ENCODE peak calls at places on chromosome 6, in ten cellular contexts. K is IMR-90, Z is uterus, J is aorta, Y is left lung, X is heart left ventricle, B is AG04450, N is upper lobe of right lung, V is psoas muscle, I is tibial nerve. H is an unnamed sample.
A peak's percentile ranks its signal among the peaks of the same experiment; 100 is the strongest.

GRCh38 chr6:148329568-148330299 is 12.9 kb upstream of the SASH1 start:
- DNase-seq in K (peak; percentile 89), Z (no peak), J (no peak), Y (no peak), X (no peak), B (peak; percentile 45), N (no peak), V (no peak), I (no peak), H (no peak)

GRCh38 chr6:108222504-108222903 is 38.3 kb downstream of the SNX3 start:
- DNase-seq in K (peak; percentile 43), Z (no peak), J (no peak), Y (no peak), X (no peak), B (peak; percentile 3), N (no peak), V (no peak), I (no peak), H (no peak)

GRCh38 chr6:10535198-10535597 is 14.0 kb downstream of the GCNT2 start:
- DNase-seq in K (no peak), Z (no peak), J (no peak), Y (no peak), X (no peak), B (no peak), N (no peak), V (no peak), I (no peak), H (no peak)

GRCh38 chr6:116596815-116597214 is 19.5 kb upstream of the RSPH4A start:
- DNase-seq in K (peak; percentile 42), Z (no peak), J (no peak), Y (no peak), X (no peak), B (no peak), N (no peak), V (no peak), I (no peak), H (no peak)

GRCh38 chr6:144617231-144618199 is 332.4 kb downstream of the UTRN start:
- DNase-seq in K (no peak), Z (no peak), J (no peak), Y (no peak), X (no peak), B (no peak), N (no peak), V (no peak), I (no peak), H (no peak)

GRCh38 chr6:14217728-14218637 is 100.4 kb downstream of the CD83 start:
- DNase-seq in K (peak; percentile 11), Z (no peak), J (no peak), Y (peak; percentile 37), X (no peak), B (no peak), N (peak; percentile 73), V (no peak), I (no peak), H (no peak)

GRCh38 chr6:168150551-168151444 is 71.8 kb upstream of the FRMD1 start:
- DNase-seq in K (no peak), Z (no peak), J (no peak), Y (no peak), X (no peak), B (no peak), N (peak; percentile 69), V (no peak), I (no peak), H (no peak)

GRCh38 chr6:25257686-25258348 is 21.4 kb upstream of the CARMIL1 start:
- DNase-seq in K (no peak), Z (no peak), J (no peak), Y (no peak), X (no peak), B (no peak), N (no peak), V (no peak), I (no peak), H (no peak)

GRCh38 chr6:149012040-149012545 is 265.3 kb downstream of the UST start:
- DNase-seq in K (peak; percentile 100), Z (no peak), J (no peak), Y (no peak), X (no peak), B (peak; percentile 97), N (no peak), V (no peak), I (no peak), H (no peak)

GRCh38 chr6:13013681-13014550 is 297.3 kb downstream of the PHACTR1 start:
- DNase-seq in K (no peak), Z (no peak), J (no peak), Y (no peak), X (no peak), B (no peak), N (peak; percentile 63), V (no peak), I (no peak), H (no peak)

GRCh38 chr6:85452441-85452881 is 2.6 kb downstream of the NT5E start:
- DNase-seq in K (peak; percentile 93), Z (no peak), J (no peak), Y (no peak), X (no peak), B (peak; percentile 77), N (no peak), V (no peak), I (no peak), H (no peak)

GRCh38 chr6:147173675-147174339 is 30.4 kb upstream of the STXBP5 start:
- DNase-seq in K (no peak), Z (no peak), J (no peak), Y (no peak), X (no peak), B (no peak), N (no peak), V (no peak), I (no peak), H (no peak)

GRCh38 chr6:132490024-132490423 is 22.9 kb downstream of the STX7 start:
- DNase-seq in K (no peak), Z (no peak), J (peak; percentile 73), Y (peak; percentile 41), X (no peak), B (no peak), N (no peak), V (peak; percentile 19), I (no peak), H (no peak)

GRCh38 chr6:149484733-149485700 is at the start of gene ZC3H12D:
- DNase-seq in K (peak; percentile 33), Z (no peak), J (peak; percentile 77), Y (peak; percentile 60), X (peak; percentile 69), B (no peak), N (peak; percentile 75), V (peak; percentile 61), I (no peak), H (peak; percentile 80)

GRCh38 chr6:106746660-106747059 is 117.3 kb downstream of the QRSL1 start:
- DNase-seq in K (peak; percentile 80), Z (no peak), J (no peak), Y (no peak), X (no peak), B (no peak), N (no peak), V (no peak), I (no peak), H (no peak)

GRCh38 chr6:43202451-43202850 is 20.5 kb downstream of the CUL9 start:
- DNase-seq in K (no peak), Z (no peak), J (no peak), Y (peak; percentile 22), X (no peak), B (no peak), N (peak; percentile 23), V (no peak), I (no peak), H (no peak)

GRCh38 chr6:111361648-111362047 is 121.4 kb downstream of the REV3L start:
- DNase-seq in K (peak; percentile 43), Z (no peak), J (no peak), Y (no peak), X (no peak), B (peak; percentile 15), N (no peak), V (no peak), I (no peak), H (no peak)

GRCh38 chr6:121760640-121761213 is 325.3 kb downstream of the GJA1 start:
- DNase-seq in K (no peak), Z (no peak), J (no peak), Y (no peak), X (no peak), B (no peak), N (no peak), V (no peak), I (no peak), H (no peak)

DNA sequence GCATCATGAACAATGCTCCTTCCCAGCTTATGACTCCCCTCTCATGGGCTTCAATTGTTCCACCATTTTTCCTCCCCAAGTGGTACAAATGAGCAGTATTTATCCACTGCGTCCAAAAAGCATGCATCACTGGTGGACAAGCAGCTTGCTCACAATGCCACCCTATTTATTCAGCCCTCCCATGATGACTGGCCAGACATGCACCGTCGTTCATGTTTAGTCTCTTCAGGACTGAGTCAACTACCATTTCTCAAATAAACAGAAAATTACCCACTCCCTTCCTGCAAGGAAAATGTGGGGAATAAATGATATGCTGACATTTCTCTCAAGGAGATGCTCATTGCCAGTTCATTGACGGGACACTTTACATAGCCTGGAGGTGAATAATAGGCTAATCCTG is 300.4 kb downstream of the C6orf118 start:
- DNase-seq in K (no peak), Z (no peak), J (no peak), Y (no peak), X (no peak), B (no peak), N (no peak), V (no peak), I (no peak), H (no peak)
- H3K9me3 ChIP-seq in K (peaks cover 8% of the 10 kb centered on the region), Z (no peaks in the 10 kb centered on the region), J (no peaks in the 10 kb centered on the region), Y (peaks cover 17% of the 10 kb centered on the region), X (peaks cover 6% of the 10 kb centered on the region), B (peaks cover 29% of the 10 kb centered on the region), N (no peaks in the 10 kb centered on the region), V (peaks cover 6% of the 10 kb centered on the region), I (no peaks in the 10 kb centered on the region), H (no peaks in the 10 kb centered on the region)

GRCh38 chr6:19150307-19150706 is 686.9 kb upstream of the ID4 start:
- DNase-seq in K (no peak), Z (no peak), J (no peak), Y (no peak), X (no peak), B (no peak), N (no peak), V (no peak), I (no peak), H (no peak)
- H3K27me3 ChIP-seq in K (no peaks in the 10 kb centered on the region), Z (no peaks in the 10 kb centered on the region), J (no peaks in the 10 kb centered on the region), Y (no peaks in the 10 kb centered on the region), X (no peaks in the 10 kb centered on the region), B (no peaks in the 10 kb centered on the region), N (no peaks in the 10 kb centered on the region), V (no peaks in the 10 kb centered on the region), I (no peaks in the 10 kb centered on the region), H (no peaks in the 10 kb centered on the region)

DNA sequence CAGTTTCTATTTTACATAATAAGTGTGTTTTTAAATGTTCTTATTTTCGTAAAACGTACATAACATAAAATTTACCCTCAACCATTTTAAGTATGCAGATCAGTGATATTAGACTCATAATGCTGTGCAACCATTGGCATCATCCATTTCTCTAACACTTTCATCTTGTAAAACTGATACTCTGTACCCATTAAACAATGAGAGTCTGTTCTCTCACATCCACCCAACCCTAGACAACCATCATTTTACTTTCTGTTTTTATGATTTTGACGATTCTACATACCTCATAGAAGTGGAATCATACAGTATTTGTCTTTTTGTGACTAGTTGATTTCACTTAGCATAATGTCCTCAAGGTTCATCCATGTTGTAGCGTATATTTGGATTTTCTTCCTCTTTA is 140.4 kb downstream of the TINAG start:
- DNase-seq in K (no peak), Z (no peak), J (no peak), Y (no peak), X (no peak), B (no peak), N (no peak), V (no peak), I (no peak), H (no peak)
- H3K9me3 ChIP-seq in K (no peaks in the 10 kb centered on the region), Z (no peaks in the 10 kb centered on the region), J (no peaks in the 10 kb centered on the region), Y (peaks cover 6% of the 10 kb centered on the region), X (peaks cover 6% of the 10 kb centered on the region), B (no peaks in the 10 kb centered on the region), N (no peaks in the 10 kb centered on the region), V (no peaks in the 10 kb centered on the region), I (no peaks in the 10 kb centered on the region), H (no peaks in the 10 kb centered on the region)

GRCh38 chr6:34100788-34101187 is 45.1 kb downstream of the GRM4 start:
- DNase-seq in K (no peak), Z (no peak), J (no peak), Y (no peak), X (no peak), B (no peak), N (no peak), V (no peak), I (no peak), H (no peak)
- H3K27me3 ChIP-seq in K (peaks cover 70% of the 10 kb centered on the region), Z (no peaks in the 10 kb centered on the region), J (no peaks in the 10 kb centered on the region), Y (no peaks in the 10 kb centered on the region), X (peaks cover 3% of the 10 kb centered on the region), B (peaks cover 28% of the 10 kb centered on the region), N (peaks cover under 1% of the 10 kb centered on the region), V (no peaks in the 10 kb centered on the region), I (no peaks in the 10 kb centered on the region), H (no peaks in the 10 kb centered on the region)